ENCODE peak calls at places on chromosomes 12 and 14, in four cellular contexts. M is effector memory CD8-positive, alpha-beta T cell; H is GF-D8; O is NCI-H82. D is an unnamed sample.

GRCh38 chr12:48021485-48022179 is 17.4 kb upstream of the COL2A1 start:
- DNase-seq in M (no peak), H (no peak), O (no peak), D (no peak)

GRCh38 chr12:52280796-52281560 is 6.5 kb downstream of the KRT86 start:
- DNase-seq in M (no peak), H (no peak), O (no peak), D (no peak)

GRCh38 chr12:109731231-109731731 is 17.7 kb downstream of the FAM222A start:
- DNase-seq in M (no peak), H (no peak), O (no peak), D (no peak)

GRCh38 chr14:91396959-91397815 is 20.4 kb downstream of the CCDC88C start:
- DNase-seq in M (peak; percentile 49), H (peak; percentile 65), O (peak; percentile 48), D (peak; percentile 87)

GRCh38 chr12:114221976-114222630 is 183.8 kb downstream of the TBX5 start:
- DNase-seq in M (no peak), H (no peak), O (no peak), D (no peak)

GRCh38 chr12:110503432-110503831 is 1.3 kb downstream of the RAD9B start:
- DNase-seq in M (no peak), H (no peak), O (no peak), D (no peak)

GRCh38 chr12:101933866-101934514 is 56.6 kb downstream of the DRAM1 start:
- DNase-seq in M (no peak), H (no peak), O (no peak), D (no peak)

GRCh38 chr14:71049435-71050147 is 142.3 kb downstream of the PCNX1 start:
- DNase-seq in M (no peak), H (no peak), O (no peak), D (no peak)

GRCh38 chr12:67515679-67516363 is 132.7 kb upstream of the DYRK2 start:
- DNase-seq in M (peak; percentile 26), H (no peak), O (peak; percentile 45), D (peak; percentile 89)

GRCh38 chr12:90826031-90826430 is 128.9 kb downstream of the CCER1 start:
- DNase-seq in M (no peak), H (no peak), O (no peak), D (no peak)

GRCh38 chr12:21073822-21074460 is 57.1 kb upstream of the SLCO1B1 start:
- DNase-seq in M (no peak), H (no peak), O (no peak), D (no peak)

GRCh38 chr12:28202374-28203130 is 12.3 kb downstream of the CCDC91 start:
- DNase-seq in M (no peak), H (no peak), O (no peak), D (no peak)

GRCh38 chr14:73723799-73724621 is 9.8 kb upstream of the PNMA1 start:
- DNase-seq in M (no peak), H (peak; percentile 63), O (no peak), D (no peak)

GRCh38 chr14:101174980-101175606 is 271.6 kb upstream of the RTL1 start:
- DNase-seq in M (no peak), H (no peak), O (no peak), D (no peak)